ENCODE peak calls at places on chromosomes 2 and 18, in nine cellular contexts. Y is neural progenitor cell; X is CD8-positive, alpha-beta T cell; U is activated T-cell treated with anti-CD3 and anti-CD28 coated beads, Interleukin-2, amount 50 U/mL, for 72 hours; G is nephron progenitor cell; H is amniotic stem cell; B is HCT116; E is renal cortical epithelial cell; A is AG09319. D is an unnamed sample.

GRCh38 chr2:2641541-2642410 is 310.7 kb upstream of the MYT1L start:
- DNase-seq in Y (no peak), U (no peak), E (peak; percentile 34), B (no peak), X (no peak), H (no peak), G (no peak), A (no peak), D (no peak)

GRCh38 chr18:73060666-73061270 is 193.0 kb upstream of the NETO1 start:
- DNase-seq in G (no peak), H (no peak), A (peak; percentile 64), Y (no peak), U (no peak), X (no peak), E (peak; percentile 97), B (no peak), D (no peak)

GRCh38 chr2:5482929-5483331 is 209.3 kb upstream of the SOX11 start:
- DNase-seq in Y (peak; percentile 28), X (no peak), A (no peak), U (no peak), H (no peak), E (no peak), B (no peak), G (peak; percentile 58), D (no peak)

GRCh38 chr18:13611058-13611615 is 115.2 kb downstream of the FAM210A start:
- DNase-seq in Y (peak; percentile 51), E (peak; percentile 13), X (peak; percentile 82), H (no peak), G (no peak), A (no peak), B (no peak), U (peak; percentile 27), D (no peak)

GRCh38 chr18:13217971-13218375 is 587 bp upstream of the LDLRAD4 start:
- DNase-seq in X (no peak), E (no peak), G (no peak), H (no peak), A (no peak), B (no peak), U (peak; percentile 33), Y (peak; percentile 49), D (no peak)

GRCh38 chr2:204272089-204272488 is 273.2 kb upstream of the PARD3B start:
- DNase-seq in E (no peak), A (no peak), B (no peak), G (no peak), H (no peak), U (no peak), X (no peak), Y (peak; percentile 68), D (no peak)

GRCh38 chr18:2112435-2113045 is 458.8 kb downstream of the METTL4 start:
- DNase-seq in G (no peak), Y (no peak), E (peak; percentile 58), H (no peak), A (no peak), X (no peak), B (no peak), U (no peak), D (no peak)

GRCh38 chr18:38526922-38527321 is 961.3 kb upstream of the CELF4 start:
- DNase-seq in X (no peak), U (no peak), H (no peak), B (no peak), A (no peak), G (no peak), Y (no peak), E (peak; percentile 3), D (no peak)

GRCh38 chr2:222693837-222694236 is 22.4 kb downstream of the MOGAT1 start:
- DNase-seq in H (no peak), Y (no peak), X (no peak), U (no peak), G (no peak), B (peak; percentile 41), A (no peak), E (peak; percentile 47), D (peak; percentile 14)

GRCh38 chr2:176178807-176179271 is 9.6 kb upstream of the HOXD1 start:
- DNase-seq in Y (no peak), E (peak; percentile 96), U (no peak), B (no peak), G (no peak), A (no peak), H (no peak), X (no peak), D (no peak)

GRCh38 chr2:214843823-214844222 is 34.3 kb upstream of the BARD1 start:
- DNase-seq in X (no peak), G (no peak), E (no peak), A (no peak), H (no peak), Y (no peak), U (no peak), B (no peak), D (no peak)

GRCh38 chr2:44273596-44273995 is 1.7 kb upstream of the SLC3A1 start:
- DNase-seq in H (no peak), U (no peak), Y (no peak), A (no peak), B (no peak), E (no peak), G (no peak), X (no peak), D (no peak)

GRCh38 chr18:49238433-49239042 is 221.9 kb downstream of the DYM start:
- DNase-seq in H (peak; percentile 8), Y (peak; percentile 57), A (no peak), E (peak; percentile 38), G (peak; percentile 29), X (no peak), U (peak; percentile 11), B (peak; percentile 13), D (peak; percentile 18)

GRCh38 chr2:127166221-127166860 is 53.8 kb downstream of the CYP27C1 start:
- DNase-seq in B (no peak), U (no peak), H (no peak), A (no peak), X (no peak), Y (no peak), E (no peak), G (no peak), D (no peak)

GRCh38 chr18:44325903-44326650 is 354.6 kb upstream of the SETBP1 start:
- DNase-seq in U (peak; percentile 25), Y (peak; percentile 87), H (peak; percentile 61), G (peak; percentile 72), E (peak; percentile 70), X (no peak), A (peak; percentile 48), B (no peak), D (peak; percentile 36)

GRCh38 chr18:10417679-10418078 is 36.8 kb upstream of the APCDD1 start:
- DNase-seq in A (no peak), H (no peak), Y (no peak), U (no peak), E (no peak), X (no peak), G (no peak), B (no peak), D (no peak)

GRCh38 chr2:11752906-11753305 is 6.5 kb downstream of the LPIN1 start:
- DNase-seq in X (no peak), G (no peak), E (no peak), Y (no peak), B (no peak), H (no peak), U (no peak), A (no peak), D (no peak)

GRCh38 chr2:232418056-232418455 is 11.4 kb downstream of the ALPG start:
- DNase-seq in G (no peak), X (no peak), H (no peak), Y (no peak), B (no peak), E (no peak), U (no peak), A (no peak), D (no peak)

GRCh38 chr2:240905176-240905781 is 857 bp upstream of the CROCC2 start:
- DNase-seq in E (no peak), G (no peak), A (no peak), B (no peak), U (no peak), X (peak; percentile 6), H (no peak), Y (no peak), D (no peak)

GRCh38 chr18:44709297-44710117 is 28.8 kb downstream of the SETBP1 start:
- DNase-seq in H (no peak), B (no peak), X (no peak), U (no peak), A (no peak), E (no peak), Y (no peak), G (no peak), D (no peak)

GRCh38 chr2:232321156-232321816 is 57.3 kb upstream of the ALPP start:
- DNase-seq in B (no peak), Y (peak; percentile 25), A (no peak), E (no peak), H (no peak), X (peak; percentile 52), U (peak; percentile 76), G (no peak), D (no peak)

GRCh38 chr2:63539416-63540162 is 48.7 kb downstream of the WDPCP start:
- DNase-seq in A (no peak), B (no peak), G (no peak), U (no peak), X (no peak), Y (no peak), H (no peak), E (no peak), D (no peak)

GRCh38 chr18:5513947-5514346 is 29.9 kb downstream of the EPB41L3 start:
- DNase-seq in B (no peak), X (no peak), Y (no peak), H (no peak), U (no peak), A (no peak), G (no peak), E (no peak), D (no peak)

GRCh38 chr2:207762146-207762545 is 7.6 kb downstream of the FZD5 start:
- DNase-seq in G (no peak), X (no peak), H (no peak), U (no peak), A (no peak), E (no peak), Y (no peak), B (no peak), D (no peak)

GRCh38 chr2:173077506-173078177 is 2.0 kb downstream of the MAP3K20 start:
- DNase-seq in Y (no peak), E (no peak), A (no peak), B (no peak), X (no peak), H (no peak), U (no peak), G (no peak), D (no peak)

GRCh38 chr2:234989183-234989701 is 37.4 kb downstream of the SH3BP4 start:
- DNase-seq in U (no peak), G (no peak), H (no peak), E (peak; percentile 92), Y (no peak), X (no peak), B (no peak), A (no peak), D (no peak)

GRCh38 chr2:45987856-45988255 is 309.4 kb upstream of the EPAS1 start:
- DNase-seq in U (no peak), G (no peak), X (no peak), H (no peak), E (no peak), A (no peak), Y (no peak), B (no peak), D (no peak)

GRCh38 chr2:11387100-11387390 is 42.6 kb upstream of the ROCK2 start:
- DNase-seq in U (no peak), A (no peak), Y (no peak), B (no peak), E (no peak), X (no peak), H (no peak), G (no peak), D (no peak)

GRCh38 chr18:14942275-14942674 is 194.3 kb downstream of the ANKRD30B start:
- DNase-seq in B (no peak), A (no peak), U (no peak), Y (no peak), G (no peak), X (no peak), H (no peak), E (no peak), D (no peak)

GRCh38 chr2:53768233-53768542 is 584 bp downstream of the CHAC2 start:
- DNase-seq in B (no peak), G (peak; percentile 44), U (no peak), Y (peak; percentile 65), H (no peak), A (no peak), E (no peak), X (no peak), D (peak; percentile 23)

GRCh38 chr18:39389800-39390379 is 1824.3 kb upstream of the CELF4 start:
- DNase-seq in B (no peak), X (no peak), A (no peak), H (no peak), U (no peak), Y (peak; percentile 72), E (peak; percentile 7), G (no peak), D (no peak)